ENCODE peak calls at places on chromosomes 12 and 14, in nine cellular contexts. X is CD8-positive, alpha-beta memory T cell; E is heart left ventricle; J is pancreas; F is heart right ventricle; K is thoracic aorta; P is sigmoid colon; V is adrenal gland; W is CD8-positive, alpha-beta T cell. I is an unnamed sample.

GRCh38 chr12:91978143-91978542 is 167.5 kb downstream of the BTG1 start:
- DNase-seq in K (no peak), F (no peak), J (no peak), P (no peak), X (no peak), V (no peak), W (no peak), E (no peak), I (peak; percentile 39)

GRCh38 chr14:67517083-67517482 is 16.0 kb upstream of the PLEKHH1 start:
- DNase-seq in V (peak; percentile 45), K (no peak), J (peak; percentile 67), F (peak; percentile 21), P (peak; percentile 69), E (peak; percentile 67), X (no peak), W (no peak), I (no peak)

GRCh38 chr12:29287622-29288021 is 93.3 kb downstream of the ERGIC2 start:
- DNase-seq in X (no peak), W (no peak), J (no peak), K (no peak), V (no peak), E (no peak), F (no peak), P (no peak), I (no peak)

GRCh38 chr12:62604856-62605255 is 138.2 kb downstream of the MON2 start:
- DNase-seq in X (no peak), K (no peak), J (no peak), E (no peak), F (no peak), W (no peak), P (no peak), V (no peak), I (no peak)

GRCh38 chr14:59695198-59695597 is 118.6 kb upstream of the CCDC175 start:
- DNase-seq in W (no peak), F (no peak), X (no peak), J (no peak), P (no peak), V (no peak), K (peak; percentile 8), E (no peak), I (no peak)

GRCh38 chr12:102067574-102068258 is 5.9 kb upstream of the WASHC3 start:
- DNase-seq in E (no peak), P (no peak), K (no peak), J (no peak), V (no peak), X (no peak), F (no peak), W (no peak), I (no peak)

GRCh38 chr14:77979666-77980351 is 179.9 kb downstream of the ADCK1 start:
- DNase-seq in F (no peak), W (no peak), V (no peak), K (no peak), J (no peak), X (no peak), P (no peak), E (no peak), I (no peak)

GRCh38 chr12:76586764-76587395 is 27.3 kb upstream of the OSBPL8 start:
- DNase-seq in P (no peak), J (no peak), X (no peak), V (peak; percentile 20), F (peak; percentile 38), K (no peak), W (peak; percentile 2), E (no peak), I (no peak)

GRCh38 chr12:52020539-52021336 is 14.0 kb downstream of the TAMALIN start:
- DNase-seq in K (no peak), E (peak; percentile 76), X (peak; percentile 40), P (peak; percentile 78), J (peak; percentile 54), F (no peak), W (peak; percentile 54), V (peak; percentile 31), I (peak; percentile 37)

GRCh38 chr14:43528321-43528720 is 978.8 kb downstream of the FSCB start:
- DNase-seq in V (no peak), W (no peak), P (no peak), J (no peak), K (no peak), E (no peak), F (no peak), X (no peak), I (no peak)

GRCh38 chr12:5200276-5201087 is 156.8 kb downstream of the KCNA5 start:
- DNase-seq in W (no peak), J (peak; percentile 53), E (peak; percentile 77), F (peak; percentile 33), V (no peak), P (no peak), K (no peak), X (no peak), I (no peak)

GRCh38 chr14:50560929-50561280 is 960 bp downstream of the ATL1 start:
- DNase-seq in W (peak; percentile 36), F (peak; percentile 69), X (peak; percentile 5), J (peak; percentile 74), V (peak; percentile 72), P (peak; percentile 94), E (peak; percentile 89), K (peak; percentile 76), I (no peak)

GRCh38 chr14:74401504-74402241 is 24.3 kb downstream of the SYNDIG1L start:
- DNase-seq in E (no peak), K (no peak), F (peak; percentile 21), W (peak; percentile 41), X (peak; percentile 56), P (no peak), V (peak; percentile 54), J (no peak), I (peak; percentile 17)
- H3K4me3 ChIP-seq in E (no peak overlapping the region), K (peak overlapping the region; percentile 44), F (no peak overlapping the region), W (peak overlapping the region; percentile 17), X (peak overlapping the region; percentile 46), P (no peak overlapping the region), V (no peak overlapping the region), J (no peak overlapping the region), I (peak overlapping the region; percentile 17)

GRCh38 chr12:11746940-11747716 is 97.7 kb downstream of the ETV6 start:
- DNase-seq in F (no peak), X (no peak), K (no peak), V (no peak), E (no peak), W (no peak), P (no peak), J (no peak), I (no peak)

GRCh38 chr12:11747969-11748368 is 98.5 kb downstream of the ETV6 start:
- DNase-seq in X (no peak), E (no peak), W (no peak), P (no peak), K (no peak), V (no peak), J (no peak), F (no peak), I (no peak)

GRCh38 chr12:11752403-11753150 is 103.1 kb downstream of the ETV6 start:
- DNase-seq in F (no peak), E (no peak), V (no peak), K (no peak), P (no peak), J (no peak), W (no peak), X (no peak), I (no peak)

GRCh38 chr12:11753151-11753501 is 103.7 kb downstream of the ETV6 start:
- DNase-seq in E (no peak), W (no peak), J (no peak), X (no peak), V (no peak), F (no peak), K (no peak), P (no peak), I (no peak)

DNA sequence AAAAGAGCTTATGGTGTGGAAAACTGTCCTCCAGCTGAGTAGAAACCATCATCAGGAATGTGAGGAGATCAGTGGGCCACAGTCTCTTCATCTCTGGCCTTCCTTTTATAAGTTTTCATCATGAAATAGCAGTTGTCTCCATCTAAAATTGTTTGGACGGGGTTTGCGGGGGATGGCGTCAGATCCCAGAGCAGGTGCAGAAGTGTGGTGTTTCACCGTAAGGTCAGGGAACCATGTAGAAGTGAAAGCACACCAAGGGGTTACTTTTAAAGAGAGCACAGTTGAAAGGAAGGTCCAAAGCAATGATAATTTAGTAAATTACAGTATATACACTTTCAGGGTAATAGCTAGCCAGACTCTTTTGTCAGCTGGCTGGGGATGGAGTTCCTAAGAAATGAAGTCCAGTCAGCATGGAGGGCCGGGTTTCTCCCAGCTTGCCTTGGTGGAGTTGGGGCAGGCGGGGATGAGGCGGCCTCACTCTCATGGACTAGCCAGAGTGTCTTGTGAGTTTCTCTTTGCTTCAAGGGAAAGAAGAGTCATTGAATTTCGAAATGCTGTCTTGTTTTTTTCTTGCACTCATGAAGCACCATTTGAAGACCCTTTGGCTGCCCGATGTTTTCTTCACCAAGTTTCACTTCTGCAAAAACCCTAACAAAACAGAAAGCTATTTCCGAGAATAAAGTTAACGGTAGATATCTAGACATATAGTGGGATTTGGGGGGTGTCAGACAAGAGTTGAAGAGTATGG is 100.6 kb downstream of the ETV6 start:
- DNase-seq in X (no peak), K (no peak), W (no peak), P (no peak), J (no peak), V (peak; percentile 41), F (no peak), E (no peak), I (no peak)
- H3K27ac ChIP-seq in X (no peak overlapping the region), K (peak overlapping the region; percentile 32), W (no peak overlapping the region), P (peak overlapping the region; percentile 5), J (peak overlapping the region; percentile 35), V (peak overlapping the region; percentile 71), F (no peak overlapping the region), E (peak overlapping the region; percentile 15), I (no peak overlapping the region)

DNA sequence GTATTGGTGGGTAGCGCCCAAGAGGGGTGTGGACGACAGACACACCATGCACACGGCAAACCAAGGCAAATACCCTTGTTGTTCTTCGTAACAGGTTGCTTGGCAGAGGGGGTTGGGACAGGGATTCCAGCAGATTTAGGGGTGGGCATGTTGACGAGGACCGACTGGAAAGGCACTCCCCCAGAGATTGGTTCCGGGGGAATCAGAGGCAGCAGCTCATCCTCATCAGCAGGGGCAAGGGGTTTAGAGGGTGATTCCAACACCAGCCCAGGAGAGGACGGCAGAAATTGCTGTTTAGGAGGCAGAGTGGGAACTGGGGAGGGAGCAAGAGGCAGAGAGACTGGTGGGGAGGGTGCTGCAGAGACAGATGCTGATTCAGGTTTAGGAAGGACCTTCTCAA is 9.3 kb downstream of the NACA start:
- DNase-seq in V (no peak), X (no peak), K (no peak), P (no peak), J (no peak), E (no peak), F (no peak), W (no peak), I (no peak)
- H3K4me1 ChIP-seq in V (peaks cover 39% of the 10 kb centered on the region), X (peaks cover 38% of the 10 kb centered on the region), K (peaks cover 19% of the 10 kb centered on the region), P (peaks cover 51% of the 10 kb centered on the region), J (no peaks in the 10 kb centered on the region), E (peaks cover 16% of the 10 kb centered on the region), F (peaks cover 38% of the 10 kb centered on the region), W (peaks cover 40% of the 10 kb centered on the region), I (peaks cover 12% of the 10 kb centered on the region)

DNA sequence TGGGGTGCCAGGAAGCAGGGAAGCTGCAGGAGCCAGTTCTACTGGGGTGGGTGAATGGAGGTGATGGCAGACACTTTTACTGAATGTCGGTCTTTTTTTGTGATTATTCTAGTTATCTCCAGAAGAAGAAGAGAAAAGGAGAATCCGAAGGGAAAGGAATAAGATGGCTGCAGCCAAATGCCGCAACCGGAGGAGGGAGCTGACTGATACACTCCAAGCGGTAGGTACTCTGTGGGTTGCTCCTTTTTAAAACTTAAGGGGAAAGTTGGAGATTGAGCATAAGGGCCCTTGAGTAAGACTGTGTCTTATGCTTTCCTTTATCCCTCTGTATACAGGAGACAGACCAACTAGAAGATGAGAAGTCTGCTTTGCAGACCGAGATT is 1.8 kb downstream of the FOS start:
- DNase-seq in J (no peak), V (no peak), P (peak; percentile 64), W (no peak), E (no peak), F (no peak), K (no peak), X (no peak), I (no peak)
- H3K4me3 ChIP-seq in J (peak overlapping the region; percentile 99), V (no peak overlapping the region), P (peak overlapping the region; percentile 57), W (no peak overlapping the region), E (peak overlapping the region; percentile 71), F (peak overlapping the region; percentile 82), K (peak overlapping the region; percentile 88), X (no peak overlapping the region), I (peak overlapping the region; percentile 97)